ENCODE peak calls at places on chromosomes 7 and 10, in ten cellular contexts. O, S, A, T, P, Z, L, I, B and F are unnamed samples.

GRCh38 chr7:45917658-45918057 is 3.4 kb downstream of the IGFBP3 start:
- DNase-seq in O (peak; percentile 81), S (peak; percentile 94), A (no peak), T (peak; percentile 69), P (peak; percentile 80), Z (peak; percentile 47), L (peak; percentile 47), I (peak; percentile 87), B (peak; percentile 96), F (no peak)

GRCh38 chr10:76811430-76811829 is 826.2 kb downstream of the KCNMA1 start:
- DNase-seq in O (no peak), S (no peak), A (no peak), T (no peak), P (no peak), Z (no peak), L (no peak), I (no peak), B (no peak), F (no peak)

GRCh38 chr7:137169282-137169698 is 174.2 kb downstream of the PTN start:
- DNase-seq in O (peak; percentile 68), S (no peak), A (no peak), T (peak; percentile 98), P (peak; percentile 82), Z (peak; percentile 82), L (peak; percentile 65), I (peak; percentile 52), B (no peak), F (peak; percentile 85)

GRCh38 chr7:90552521-90552920 is 43.6 kb upstream of the CDK14 start:
- DNase-seq in O (peak; percentile 61), S (no peak), A (no peak), T (peak; percentile 24), P (peak; percentile 45), Z (no peak), L (peak; percentile 29), I (no peak), B (no peak), F (no peak)

GRCh38 chr10:126955934-126956711 is 50.9 kb downstream of the DOCK1 start:
- DNase-seq in O (no peak), S (no peak), A (no peak), T (no peak), P (no peak), Z (no peak), L (no peak), I (no peak), B (no peak), F (no peak)

GRCh38 chr10:44400553-44400952 is 15.7 kb upstream of the CXCL12 start:
- DNase-seq in O (no peak), S (no peak), A (no peak), T (no peak), P (no peak), Z (no peak), L (no peak), I (no peak), B (no peak), F (no peak)

GRCh38 chr7:40965745-40966144 is 737.1 kb downstream of the INHBA start:
- DNase-seq in O (no peak), S (no peak), A (no peak), T (no peak), P (no peak), Z (no peak), L (no peak), I (no peak), B (no peak), F (no peak)

GRCh38 chr10:69332278-69333010 is 54.1 kb downstream of the HK1 start:
- DNase-seq in O (no peak), S (no peak), A (no peak), T (peak; percentile 22), P (peak; percentile 43), Z (no peak), L (no peak), I (no peak), B (no peak), F (no peak)

GRCh38 chr7:28957822-28958234 is 302 bp downstream of the TRIL start:
- DNase-seq in O (no peak), S (peak; percentile 79), A (no peak), T (peak; percentile 82), P (no peak), Z (no peak), L (no peak), I (peak; percentile 24), B (no peak), F (no peak)

GRCh38 chr10:70557086-70557845 is 45.3 kb downstream of the PRF1 start:
- DNase-seq in O (no peak), S (peak; percentile 48), A (no peak), T (no peak), P (no peak), Z (no peak), L (no peak), I (no peak), B (no peak), F (no peak)

GRCh38 chr10:75426880-75427279 is 4.5 kb upstream of the LRMDA start:
- DNase-seq in O (peak; percentile 41), S (no peak), A (no peak), T (no peak), P (no peak), Z (no peak), L (no peak), I (no peak), B (no peak), F (no peak)

GRCh38 chr7:112828696-112829095 is 38.5 kb upstream of the TMEM168 start:
- DNase-seq in O (no peak), S (no peak), A (no peak), T (no peak), P (no peak), Z (no peak), L (no peak), I (no peak), B (no peak), F (no peak)

GRCh38 chr7:80775481-80775880 is 137.0 kb downstream of the CD36 start:
- DNase-seq in O (no peak), S (no peak), A (no peak), T (peak; percentile 69), P (no peak), Z (no peak), L (no peak), I (no peak), B (no peak), F (no peak)

GRCh38 chr7:76310102-76310957 is 7.9 kb downstream of the HSPB1 start:
- DNase-seq in O (no peak), S (no peak), A (no peak), T (peak; percentile 96), P (no peak), Z (peak; percentile 80), L (no peak), I (peak; percentile 25), B (no peak), F (no peak)

GRCh38 chr10:31808258-31809218 is 120.1 kb downstream of the ARHGAP12 start:
- DNase-seq in O (peak; percentile 59), S (no peak), A (no peak), T (peak; percentile 14), P (peak; percentile 88), Z (no peak), L (peak; percentile 50), I (peak; percentile 43), B (peak; percentile 55), F (peak; percentile 49)

GRCh38 chr10:86064931-86065662 is 301.5 kb downstream of the GRID1 start:
- DNase-seq in O (no peak), S (no peak), A (peak; percentile 35), T (no peak), P (no peak), Z (no peak), L (no peak), I (no peak), B (no peak), F (no peak)

GRCh38 chr10:137031-137430 is 1.8 kb downstream of the ZMYND11 start:
- DNase-seq in O (peak; percentile 57), S (no peak), A (no peak), T (peak; percentile 40), P (peak; percentile 20), Z (no peak), L (peak; percentile 29), I (no peak), B (peak; percentile 58), F (no peak)

GRCh38 chr10:48804740-48805182 is 120.1 kb downstream of the WDFY4 start:
- DNase-seq in O (no peak), S (no peak), A (no peak), T (peak; percentile 68), P (no peak), Z (no peak), L (no peak), I (no peak), B (no peak), F (no peak)

GRCh38 chr10:34489973-34490372 is 325.1 kb downstream of the PARD3 start:
- DNase-seq in O (peak; percentile 87), S (no peak), A (no peak), T (peak; percentile 83), P (peak; percentile 52), Z (no peak), L (peak; percentile 63), I (no peak), B (no peak), F (no peak)

GRCh38 chr10:82811621-82812020 is 936.6 kb downstream of the NRG3 start:
- DNase-seq in O (no peak), S (no peak), A (no peak), T (peak; percentile 41), P (peak; percentile 49), Z (no peak), L (no peak), I (no peak), B (no peak), F (no peak)

GRCh38 chr10:6737758-6738463 is 157.8 kb upstream of the PRKCQ start:
- DNase-seq in O (peak; percentile 27), S (peak; percentile 71), A (no peak), T (no peak), P (no peak), Z (no peak), L (peak; percentile 30), I (no peak), B (no peak), F (peak; percentile 3)

GRCh38 chr7:68688416-68689086 is 909.7 kb upstream of the AUTS2 start:
- DNase-seq in O (no peak), S (no peak), A (no peak), T (peak; percentile 93), P (no peak), Z (peak; percentile 73), L (no peak), I (no peak), B (no peak), F (no peak)

GRCh38 chr7:105002-105401 is 87.4 kb upstream of the FAM20C start:
- DNase-seq in O (peak; percentile 63), S (no peak), A (no peak), T (no peak), P (no peak), Z (no peak), L (no peak), I (no peak), B (no peak), F (no peak)

GRCh38 chr7:102223175-102223574 is 63.5 kb upstream of the SH2B2 start:
- DNase-seq in O (no peak), S (no peak), A (no peak), T (no peak), P (no peak), Z (no peak), L (no peak), I (no peak), B (no peak), F (no peak)

GRCh38 chr10:12180221-12180974 is 15.3 kb downstream of the NUDT5 start:
- DNase-seq in O (no peak), S (no peak), A (no peak), T (no peak), P (no peak), Z (no peak), L (no peak), I (no peak), B (no peak), F (no peak)

GRCh38 chr10:132365102-132365501 is 31.9 kb upstream of the PWWP2B start:
- DNase-seq in O (no peak), S (no peak), A (no peak), T (no peak), P (no peak), Z (no peak), L (no peak), I (no peak), B (peak; percentile 46), F (no peak)

GRCh38 chr7:12712236-12712635 is 24.8 kb downstream of the ARL4A start:
- DNase-seq in O (no peak), S (no peak), A (no peak), T (peak; percentile 59), P (no peak), Z (no peak), L (no peak), I (no peak), B (no peak), F (no peak)

GRCh38 chr7:81577642-81578349 is 192.1 kb downstream of the HGF start:
- DNase-seq in O (no peak), S (no peak), A (no peak), T (no peak), P (no peak), Z (no peak), L (no peak), I (no peak), B (no peak), F (no peak)